ENCODE peak calls at places on chromosome 12, in four cellular contexts. S is HEK293T, B is GM12878, E is HepG2. W is an unnamed sample.

GRCh38 chr12:77190022-77190421 is 124.7 kb upstream of the E2F7 start:
- DNase-seq in S (no peak), B (no peak), E (no peak), W (no peak)

GRCh38 chr12:112167031-112167461 is 41.7 kb downstream of the TRAFD1 start:
- DNase-seq in S (no peak), B (no peak), E (no peak), W (no peak)

GRCh38 chr12:102093319-102093718 is 26.6 kb downstream of the NUP37 start:
- DNase-seq in S (no peak), B (no peak), E (no peak), W (no peak)

GRCh38 chr12:60205500-60205899 is 609.7 kb downstream of the SLC16A7 start:
- DNase-seq in S (no peak), B (no peak), E (no peak), W (no peak)

GRCh38 chr12:17372508-17372907 is 717.5 kb downstream of the RERGL start:
- DNase-seq in S (no peak), B (no peak), E (no peak), W (no peak)

GRCh38 chr12:110760204-110760609 is 17.5 kb upstream of the PPP1CC start:
- DNase-seq in S (no peak), B (no peak), E (peak; percentile 52), W (no peak)

GRCh38 chr12:81809829-81810595 is 50.9 kb upstream of the PPFIA2 start:
- DNase-seq in S (no peak), B (peak; percentile 3), E (no peak), W (no peak)

GRCh38 chr12:113416091-113416754 is 6.0 kb upstream of the SDSL start:
- DNase-seq in S (no peak), B (no peak), E (no peak), W (peak; percentile 76)

GRCh38 chr12:113241191-113242017 is 20.1 kb downstream of the TPCN1 start:
- DNase-seq in S (no peak), B (no peak), E (peak; percentile 25), W (no peak)

GRCh38 chr12:53733051-53733812 is 6.0 kb upstream of the CALCOCO1 start:
- DNase-seq in S (no peak), B (no peak), E (no peak), W (no peak)

GRCh38 chr12:23867794-23868193 is 81.7 kb downstream of the SOX5 start:
- DNase-seq in S (no peak), B (no peak), E (no peak), W (no peak)

GRCh38 chr12:53602176-53602942 is 23.8 kb downstream of the ATF7 start:
- DNase-seq in S (no peak), B (no peak), E (no peak), W (no peak)

GRCh38 chr12:6226701-6227096 is 26.5 kb downstream of the CD9 start:
- DNase-seq in S (no peak), B (no peak), E (no peak), W (no peak)

GRCh38 chr12:31005944-31006361 is 67.7 kb upstream of the DDX11 start:
- DNase-seq in S (no peak), B (no peak), E (no peak), W (no peak)

GRCh38 chr12:77572371-77572770 is 258.3 kb upstream of the NAV3 start:
- DNase-seq in S (no peak), B (no peak), E (no peak), W (no peak)

GRCh38 chr12:31959701-31960391 is 631 bp downstream of the RESF1 start:
- DNase-seq in S (peak; percentile 59), B (peak; percentile 48), E (peak; percentile 17), W (peak; percentile 82)

GRCh38 chr12:123905319-123905925 is 67.2 kb downstream of the CCDC92 start:
- DNase-seq in S (peak; percentile 69), B (peak; percentile 9), E (peak; percentile 59), W (peak; percentile 75)

GRCh38 chr12:92571169-92571568 is 131.6 kb upstream of the PLEKHG7 start:
- DNase-seq in S (no peak), B (no peak), E (no peak), W (no peak)

GRCh38 chr12:119153477-119154434 is 25.0 kb upstream of the HSPB8 start:
- DNase-seq in S (peak; percentile 39), B (no peak), E (no peak), W (peak; percentile 87)

GRCh38 chr12:104750061-104750460 is 208.0 kb downstream of the SLC41A2 start:
- DNase-seq in S (no peak), B (no peak), E (no peak), W (no peak)
- TF ChIP-seq TARDBP in S (no peak), B (no peak), E (no peak), W (no peak)

GRCh38 chr12:116735084-116735483 is 2.8 kb downstream of the SPRING1 start:
- DNase-seq in S (no peak), B (no peak), E (no peak), W (no peak)

GRCh38 chr12:116739381-116739887 is 1.3 kb downstream of the RNFT2 start:
- DNase-seq in S (no peak), B (no peak), E (no peak), W (no peak)

GRCh38 chr12:116737774-116738657 is at the start of the genes RNFT2 and SPRING1:
- DNase-seq in S (peak; percentile 99), B (peak; percentile 95), E (peak; percentile 98), W (peak; percentile 100)

GRCh38 chr12:116735951-116736599 is 1.8 kb downstream of the SPRING1 start:
- DNase-seq in S (no peak), B (no peak), E (peak; percentile 82), W (peak; percentile 16)

DNA sequence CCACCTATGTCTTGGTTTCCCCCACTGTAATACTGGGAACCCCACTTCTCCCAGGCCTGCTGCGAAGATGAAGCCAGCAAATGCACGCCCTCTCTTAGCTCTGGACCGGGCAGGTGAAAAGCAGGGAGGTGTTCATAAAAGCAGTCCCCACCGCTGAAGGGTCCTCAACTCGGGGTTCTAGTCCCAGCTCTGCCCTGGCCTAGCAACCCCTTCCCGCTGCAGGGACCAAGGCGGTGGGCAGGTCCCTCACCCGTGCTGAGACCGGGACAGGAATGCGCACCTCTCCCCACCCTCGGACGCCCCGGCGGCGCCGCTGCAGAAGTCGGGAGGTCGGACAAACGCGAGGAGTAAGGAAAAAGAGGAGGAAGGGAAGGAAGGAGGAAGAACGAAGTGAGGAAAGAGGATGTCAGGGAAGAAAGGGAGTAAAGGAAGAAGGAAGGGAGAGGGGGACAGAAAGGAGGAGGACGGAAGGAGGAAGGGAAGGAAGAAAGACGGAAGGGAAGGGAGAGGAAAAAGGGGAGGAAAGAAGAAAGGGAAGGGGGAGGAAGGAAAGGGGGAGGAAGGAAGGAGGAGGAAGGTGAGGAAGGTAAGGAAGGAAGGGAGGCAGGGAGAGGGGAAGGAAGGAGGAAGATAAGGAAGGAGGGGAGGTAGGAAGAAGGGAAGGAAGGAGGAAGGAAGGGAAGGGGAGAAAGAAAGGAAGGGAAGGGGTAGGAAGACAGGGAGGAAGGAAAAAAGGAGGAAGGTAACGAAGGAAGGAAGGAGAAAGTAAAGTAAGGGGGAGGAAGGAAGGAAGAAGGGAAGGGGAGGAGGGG is 701 bp downstream of the SPRING1 start:
- DNase-seq in S (peak; percentile 38), B (no peak), E (no peak), W (peak; percentile 28)
- TF ChIP-seq TARDBP in S (no peak), B (no peak), E (no peak), W (no peak)

DNA sequence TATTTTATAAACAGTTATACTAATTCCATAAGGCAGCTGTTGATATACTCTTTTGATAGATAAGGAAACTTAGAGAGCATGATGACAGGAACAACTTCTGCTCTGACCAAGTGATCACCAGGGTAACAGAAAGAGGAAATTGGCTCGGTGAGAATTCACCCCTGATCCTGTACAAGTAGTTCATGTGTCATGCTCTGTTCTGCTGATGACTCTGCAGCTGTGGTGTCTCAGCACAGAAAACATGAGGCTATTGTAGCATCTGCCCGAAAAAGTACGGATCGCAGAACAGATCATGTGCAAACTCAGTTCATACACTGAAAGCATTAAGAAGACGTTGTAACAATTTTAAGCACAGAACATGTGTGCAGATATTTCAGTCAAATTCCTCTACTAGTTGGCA is 345.0 kb downstream of the LRIG3 start:
- DNase-seq in S (no peak), B (no peak), E (no peak), W (no peak)
- TF ChIP-seq TARDBP in S (no peak), B (no peak), E (no peak), W (no peak)

GRCh38 chr12:4011597-4011996 is 138.4 kb upstream of the PARP11 start:
- DNase-seq in S (no peak), B (no peak), E (peak; percentile 98), W (no peak)
- TF ChIP-seq TARDBP in S (no peak), B (no peak), E (peak; percentile 91), W (no peak)

GRCh38 chr12:46915861-46916260 is 90.1 kb upstream of the SLC38A4 start:
- DNase-seq in S (no peak), B (no peak), E (no peak), W (no peak)

GRCh38 chr12:46916796-46917419 is 91.1 kb upstream of the SLC38A4 start:
- DNase-seq in S (no peak), B (no peak), E (no peak), W (no peak)

GRCh38 chr12:46914336-46914735 is 88.5 kb upstream of the SLC38A4 start:
- DNase-seq in S (no peak), B (no peak), E (no peak), W (no peak)

GRCh38 chr12:46918631-46919030 is 92.8 kb upstream of the SLC38A4 start:
- DNase-seq in S (no peak), B (no peak), E (no peak), W (no peak)

GRCh38 chr12:46915082-46915481 is 89.3 kb upstream of the SLC38A4 start:
- DNase-seq in S (no peak), B (no peak), E (no peak), W (no peak)
- TF ChIP-seq TARDBP in S (no peak), B (no peak), E (no peak), W (no peak)

GRCh38 chr12:64419696-64420095 is 15.5 kb downstream of the XPOT start:
- DNase-seq in S (no peak), B (no peak), E (no peak), W (no peak)
- TF ChIP-seq TARDBP in S (no peak), B (no peak), E (no peak), W (no peak)